ENCODE peak calls at places on chromosomes 2 and 18, in five cellular contexts. L is lower lobe of right lung, E is Peyer's patch, C is GM23338, N is cardiac muscle cell. I is an unnamed sample. For H3K4me1, the result is how much of the 10 kb centered on the place peaks cover.

GRCh38 chr18:3279201-3280185 is 17.6 kb downstream of the MYL12B start:
- DNase-seq in C (no peak), E (no peak), N (no peak), L (no peak), I (no peak)

GRCh38 chr2:15160201-15160600 is 400.9 kb downstream of the NBAS start:
- DNase-seq in C (no peak), L (no peak), E (no peak), N (no peak), I (no peak)

GRCh38 chr2:20035961-20036666 is 15.3 kb downstream of the LAPTM4A start:
- DNase-seq in E (no peak), L (no peak), N (peak), C (no peak), I (no peak)

GRCh38 chr2:120600335-120600734 is 135.3 kb upstream of the GLI2 start:
- DNase-seq in N (no peak), C (no peak), L (peak), E (peak), I (no peak)

GRCh38 chr2:222076978-222077690 is 221.7 kb downstream of the PAX3 start:
- DNase-seq in C (no peak), L (no peak), E (no peak), N (no peak), I (no peak)

GRCh38 chr2:115105966-115106365 is 663.5 kb downstream of the DPP10 start:
- DNase-seq in C (no peak), E (no peak), L (no peak), N (no peak), I (no peak)

GRCh38 chr2:3044587-3045317 is 332.9 kb downstream of the EIPR1 start:
- DNase-seq in C (no peak), E (no peak), N (no peak), L (no peak), I (no peak)

GRCh38 chr2:226905718-226906438 is 70.0 kb downstream of the RHBDD1 start:
- DNase-seq in L (no peak), N (no peak), C (no peak), E (no peak), I (no peak)

GRCh38 chr2:20135631-20136050 is 84.2 kb upstream of the LAPTM4A start:
- DNase-seq in E (peak), C (peak), N (peak), L (peak), I (peak)

GRCh38 chr2:29522951-29523669 is 398.3 kb downstream of the ALK start:
- DNase-seq in E (no peak), C (no peak), N (no peak), L (no peak), I (no peak)

GRCh38 chr2:46171441-46171953 is 125.7 kb upstream of the EPAS1 start:
- DNase-seq in N (peak), C (no peak), E (no peak), L (no peak), I (no peak)

GRCh38 chr2:222912117-222912516 is 51.3 kb downstream of the ACSL3 start:
- DNase-seq in C (no peak), L (no peak), E (no peak), N (peak), I (no peak)

GRCh38 chr2:109335586-109336266 is 206.7 kb downstream of the SH3RF3 start:
- DNase-seq in C (no peak), E (no peak), L (no peak), N (no peak), I (no peak)

GRCh38 chr2:44930274-44930826 is 11.2 kb upstream of the SIX3 start:
- DNase-seq in L (no peak), N (no peak), C (peak), E (no peak), I (no peak)

GRCh38 chr18:31646332-31646822 is 38.0 kb downstream of the B4GALT6 start:
- DNase-seq in C (no peak), E (no peak), L (no peak), N (no peak), I (no peak)

GRCh38 chr18:75421656-75422055 is 5.8 kb downstream of the SMIM21 start:
- DNase-seq in L (no peak), C (no peak), N (no peak), E (no peak), I (no peak)

GRCh38 chr2:231199219-231199618 is 788 bp downstream of the ARMC9 start:
- DNase-seq in E (no peak), L (no peak), N (no peak), C (no peak), I (no peak)

GRCh38 chr18:8943900-8944870 is 158.3 kb upstream of the NDUFV2 start:
- DNase-seq in N (no peak), E (no peak), C (no peak), L (no peak), I (no peak)

GRCh38 chr18:48961547-48961946 is 10.8 kb upstream of the SMAD7 start:
- DNase-seq in E (no peak), N (no peak), C (no peak), L (no peak), I (no peak)

GRCh38 chr2:99559075-99559662 is 69.4 kb upstream of the REV1 start:
- DNase-seq in E (peak), C (peak), L (peak), N (peak), I (peak)

GRCh38 chr2:197163755-197164753 is 146.5 kb downstream of the ANKRD44 start:
- DNase-seq in E (no peak), C (peak), L (no peak), N (no peak), I (peak)

GRCh38 chr2:231036131-231036530 is 1.2 kb upstream of the C2orf72 start:
- DNase-seq in E (no peak), C (no peak), L (no peak), N (no peak), I (no peak)

GRCh38 chr18:4230450-4231168 is 224.5 kb downstream of the DLGAP1 start:
- DNase-seq in L (no peak), C (no peak), N (peak), E (no peak), I (no peak)

GRCh38 chr2:216146573-216146972 is 37.4 kb downstream of the XRCC5 start:
- DNase-seq in L (no peak), N (peak), C (peak), E (no peak), I (no peak)

GRCh38 chr18:51330148-51330547 is 132.7 kb upstream of the MEX3C start:
- DNase-seq in E (no peak), N (no peak), C (no peak), L (no peak), I (no peak)

GRCh38 chr2:101125799-101126198 is 25.4 kb downstream of the TBC1D8 start:
- DNase-seq in C (no peak), L (no peak), N (no peak), E (no peak), I (no peak)

GRCh38 chr18:69944434-69944833 is 3.2 kb downstream of the CD226 start:
- DNase-seq in N (no peak), L (no peak), C (peak), E (no peak), I (no peak)

GRCh38 chr18:63823516-63824219 is 48.5 kb downstream of the SERPINB7 start:
- DNase-seq in E (no peak), C (peak), L (peak), N (peak), I (peak)

GRCh38 chr2:144208924-144209323 is 311.0 kb downstream of the ZEB2 start:
- DNase-seq in L (no peak), E (no peak), N (no peak), C (no peak), I (no peak)
- H3K4me1 ChIP-seq in L (under half), E (under half), N (under half), C (under half), I (under half)

GRCh38 chr2:217838409-217838831 is 164.4 kb downstream of the TNS1 start:
- DNase-seq in E (no peak), L (no peak), C (no peak), N (no peak), I (peak)
- H3K27ac ChIP-seq in E (peak), L (peak), C (no peak), N (no peak), I (peak)

GRCh38 chr2:27186613-27187345 is 25.1 kb upstream of the ATRAID start:
- DNase-seq in E (no peak), N (no peak), C (no peak), L (no peak), I (no peak)
- H3K4me3 ChIP-seq in E (no peak), N (no peak), C (no peak), L (no peak), I (no peak)

DNA sequence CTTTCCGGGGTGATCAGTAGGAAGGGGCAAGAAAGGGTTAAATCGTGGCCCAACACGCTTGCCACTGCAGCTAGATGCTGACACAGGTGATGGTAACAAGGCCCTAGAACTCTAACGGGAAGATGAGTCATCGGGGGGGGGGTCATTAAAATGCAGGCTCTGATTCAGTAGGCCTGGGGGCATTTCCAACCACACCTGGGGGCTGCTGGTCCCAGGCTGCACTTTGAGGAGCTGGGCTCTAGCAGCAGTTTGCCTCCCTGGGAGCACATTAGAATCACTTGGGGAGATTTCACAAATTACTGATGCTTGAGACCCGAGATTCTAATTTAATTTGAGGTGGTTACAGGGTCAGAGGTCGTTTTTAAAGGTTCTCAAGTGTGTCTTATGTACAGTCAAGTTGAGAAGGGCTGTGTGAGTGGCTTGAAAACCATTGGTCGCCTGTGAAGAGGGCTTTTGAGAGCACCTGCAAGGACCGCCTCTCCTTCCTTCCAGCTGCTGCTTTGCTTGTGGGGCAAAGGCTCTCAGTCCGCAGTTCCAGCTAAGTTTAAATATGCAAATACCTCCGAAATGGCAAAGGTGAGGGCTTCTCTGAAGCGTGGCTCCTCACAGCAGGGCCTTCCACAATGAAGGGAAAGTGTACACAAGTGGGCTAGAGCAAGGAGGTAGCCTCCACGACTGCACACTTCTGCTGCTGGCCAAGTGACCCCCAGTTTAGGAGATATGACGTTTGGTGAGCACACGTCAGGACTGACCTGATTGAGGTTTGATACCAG is 128.0 kb upstream of the MSH6 start:
- DNase-seq in E (no peak), N (peak), C (peak), L (peak), I (no peak)
- H3K4me1 ChIP-seq in E (under half), N (under half), C (under half), L (under half), I (under half)

GRCh38 chr2:124524155-124524910 is 499.2 kb downstream of the CNTNAP5 start:
- DNase-seq in C (no peak), E (no peak), L (no peak), N (no peak), I (no peak)

GRCh38 chr2:124520953-124521352 is 495.9 kb downstream of the CNTNAP5 start:
- DNase-seq in C (no peak), L (no peak), N (no peak), E (no peak), I (no peak)
- H3K27ac ChIP-seq in C (no peak), L (no peak), N (no peak), E (no peak), I (no peak)

GRCh38 chr2:241224851-241225438 is 36.5 kb downstream of the ANO7 start:
- DNase-seq in L (no peak), E (no peak), C (no peak), N (no peak), I (no peak)
- H3K4me3 ChIP-seq in L (no peak), E (no peak), C (no peak), N (no peak), I (no peak)

DNA sequence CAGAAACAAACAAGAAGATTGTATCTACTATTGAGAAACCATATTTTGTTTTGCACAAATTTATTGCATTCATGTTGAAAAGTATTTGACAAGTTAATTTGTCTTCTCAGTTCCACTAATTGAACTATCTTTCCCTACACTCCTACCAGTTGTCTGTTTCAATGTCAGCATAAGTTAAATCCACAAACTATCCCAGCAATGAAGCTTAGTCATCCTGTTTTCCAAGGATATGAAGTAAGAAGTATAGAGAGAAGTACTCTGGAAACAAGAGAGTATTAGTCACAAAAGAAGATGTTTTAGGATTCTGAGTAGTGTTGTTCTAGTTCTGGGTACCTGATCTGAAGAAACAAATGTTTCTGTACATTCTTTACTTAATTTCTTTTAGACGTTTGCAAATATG is 261.6 kb upstream of the ZNF804A start:
- DNase-seq in N (no peak), L (no peak), E (no peak), C (no peak), I (no peak)
- H3K4me1 ChIP-seq in N (under half), L (under half), E (under half), C (under half), I (under half)

GRCh38 chr2:160214461-160215055 is 14.5 kb upstream of the ITGB6 start:
- DNase-seq in L (peak), C (no peak), E (no peak), N (no peak), I (peak)
- H3K27ac ChIP-seq in L (no peak), C (no peak), E (no peak), N (no peak), I (no peak)